ENCODE peak calls at places on chromosomes 6 and 20, in nine cellular contexts. One of them, this sample, is unnamed.

GRCh38 chr6:122717350-122717749 is 62.2 kb upstream of the FABP7 start:
- DNase-seq in spleen: no peak
- DNase-seq in naive thymus-derived CD4-positive, alpha-beta T cell: no peak
- DNase-seq in OCI-LY7: no peak
- DNase-seq in tibial artery: no peak
- DNase-seq in AG04450: no peak
- DNase-seq in neural progenitor cell: peak
- DNase-seq in choroid plexus epithelial cell: peak
- DNase-seq in A673: peak
- DNase-seq in this sample: peak

GRCh38 chr6:20589266-20589665 is 55.0 kb downstream of the CDKAL1 start:
- DNase-seq in spleen: no peak
- DNase-seq in naive thymus-derived CD4-positive, alpha-beta T cell: no peak
- DNase-seq in OCI-LY7: no peak
- DNase-seq in tibial artery: no peak
- DNase-seq in AG04450: no peak
- DNase-seq in neural progenitor cell: no peak
- DNase-seq in choroid plexus epithelial cell: peak
- DNase-seq in A673: peak
- DNase-seq in this sample: no peak

GRCh38 chr6:79040083-79040482 is 38.0 kb downstream of the PHIP start:
- DNase-seq in spleen: no peak
- DNase-seq in naive thymus-derived CD4-positive, alpha-beta T cell: no peak
- DNase-seq in OCI-LY7: no peak
- DNase-seq in tibial artery: no peak
- DNase-seq in AG04450: no peak
- DNase-seq in neural progenitor cell: no peak
- DNase-seq in choroid plexus epithelial cell: peak
- DNase-seq in A673: peak
- DNase-seq in this sample: no peak

GRCh38 chr20:62577447-62577846 is 64.9 kb upstream of the SLCO4A1 start:
- DNase-seq in spleen: no peak
- DNase-seq in naive thymus-derived CD4-positive, alpha-beta T cell: no peak
- DNase-seq in OCI-LY7: no peak
- DNase-seq in tibial artery: no peak
- DNase-seq in AG04450: no peak
- DNase-seq in neural progenitor cell: no peak
- DNase-seq in choroid plexus epithelial cell: no peak
- DNase-seq in A673: no peak
- DNase-seq in this sample: no peak

GRCh38 chr6:166950443-166950821 is 5.9 kb downstream of the RNASET2 start:
- DNase-seq in spleen: peak
- DNase-seq in naive thymus-derived CD4-positive, alpha-beta T cell: no peak
- DNase-seq in OCI-LY7: peak
- DNase-seq in tibial artery: no peak
- DNase-seq in AG04450: no peak
- DNase-seq in neural progenitor cell: no peak
- DNase-seq in choroid plexus epithelial cell: no peak
- DNase-seq in A673: no peak
- DNase-seq in this sample: no peak

GRCh38 chr6:51968265-51968664 is 119.1 kb downstream of the PKHD1 start:
- DNase-seq in spleen: no peak
- DNase-seq in naive thymus-derived CD4-positive, alpha-beta T cell: no peak
- DNase-seq in OCI-LY7: no peak
- DNase-seq in tibial artery: no peak
- DNase-seq in AG04450: no peak
- DNase-seq in neural progenitor cell: no peak
- DNase-seq in choroid plexus epithelial cell: no peak
- DNase-seq in A673: no peak
- DNase-seq in this sample: no peak

GRCh38 chr20:41524980-41525613 is 93.1 kb downstream of the CHD6 start:
- DNase-seq in spleen: no peak
- DNase-seq in naive thymus-derived CD4-positive, alpha-beta T cell: no peak
- DNase-seq in OCI-LY7: no peak
- DNase-seq in tibial artery: peak
- DNase-seq in AG04450: no peak
- DNase-seq in neural progenitor cell: peak
- DNase-seq in choroid plexus epithelial cell: peak
- DNase-seq in A673: peak
- DNase-seq in this sample: peak

GRCh38 chr6:6900566-6901204 is 207.1 kb upstream of the RREB1 start:
- DNase-seq in spleen: no peak
- DNase-seq in naive thymus-derived CD4-positive, alpha-beta T cell: no peak
- DNase-seq in OCI-LY7: no peak
- DNase-seq in tibial artery: no peak
- DNase-seq in AG04450: no peak
- DNase-seq in neural progenitor cell: no peak
- DNase-seq in choroid plexus epithelial cell: no peak
- DNase-seq in A673: no peak
- DNase-seq in this sample: no peak

GRCh38 chr6:105677671-105678475 is 275.0 kb upstream of the PREP start:
- DNase-seq in spleen: no peak
- DNase-seq in naive thymus-derived CD4-positive, alpha-beta T cell: no peak
- DNase-seq in OCI-LY7: no peak
- DNase-seq in tibial artery: no peak
- DNase-seq in AG04450: no peak
- DNase-seq in neural progenitor cell: no peak
- DNase-seq in choroid plexus epithelial cell: peak
- DNase-seq in A673: no peak
- DNase-seq in this sample: no peak

GRCh38 chr6:32941412-32941784 is 570 bp upstream of the HLA-DMB start:
- DNase-seq in spleen: no peak
- DNase-seq in naive thymus-derived CD4-positive, alpha-beta T cell: peak
- DNase-seq in OCI-LY7: peak
- DNase-seq in tibial artery: no peak
- DNase-seq in AG04450: no peak
- DNase-seq in neural progenitor cell: peak
- DNase-seq in choroid plexus epithelial cell: no peak
- DNase-seq in A673: peak
- DNase-seq in this sample: no peak
- H3K4me3 ChIP-seq in spleen: peak
- H3K4me3 ChIP-seq in naive thymus-derived CD4-positive, alpha-beta T cell: peak
- H3K4me3 ChIP-seq in OCI-LY7: peak
- H3K4me3 ChIP-seq in tibial artery: no peak
- H3K4me3 ChIP-seq in AG04450: no peak
- H3K4me3 ChIP-seq in neural progenitor cell: no peak
- H3K4me3 ChIP-seq in choroid plexus epithelial cell: no peak
- H3K4me3 ChIP-seq in A673: no peak
- H3K4me3 ChIP-seq in this sample: no peak

GRCh38 chr6:108655840-108656650 is 95.3 kb downstream of the FOXO3 start:
- DNase-seq in spleen: no peak
- DNase-seq in naive thymus-derived CD4-positive, alpha-beta T cell: no peak
- DNase-seq in OCI-LY7: no peak
- DNase-seq in tibial artery: peak
- DNase-seq in AG04450: peak
- DNase-seq in neural progenitor cell: no peak
- DNase-seq in choroid plexus epithelial cell: peak
- DNase-seq in A673: peak
- DNase-seq in this sample: no peak

GRCh38 chr6:108654465-108655106 is 93.9 kb downstream of the FOXO3 start:
- DNase-seq in spleen: no peak
- DNase-seq in naive thymus-derived CD4-positive, alpha-beta T cell: no peak
- DNase-seq in OCI-LY7: no peak
- DNase-seq in tibial artery: no peak
- DNase-seq in AG04450: no peak
- DNase-seq in neural progenitor cell: no peak
- DNase-seq in choroid plexus epithelial cell: peak
- DNase-seq in A673: no peak
- DNase-seq in this sample: no peak

GRCh38 chr6:108653864-108654402 is 93.2 kb downstream of the FOXO3 start:
- DNase-seq in spleen: no peak
- DNase-seq in naive thymus-derived CD4-positive, alpha-beta T cell: no peak
- DNase-seq in OCI-LY7: no peak
- DNase-seq in tibial artery: peak
- DNase-seq in AG04450: no peak
- DNase-seq in neural progenitor cell: no peak
- DNase-seq in choroid plexus epithelial cell: peak
- DNase-seq in A673: no peak
- DNase-seq in this sample: no peak

GRCh38 chr6:108658174-108658573 is 97.5 kb downstream of the FOXO3 start:
- DNase-seq in spleen: no peak
- DNase-seq in naive thymus-derived CD4-positive, alpha-beta T cell: no peak
- DNase-seq in OCI-LY7: no peak
- DNase-seq in tibial artery: no peak
- DNase-seq in AG04450: no peak
- DNase-seq in neural progenitor cell: no peak
- DNase-seq in choroid plexus epithelial cell: no peak
- DNase-seq in A673: no peak
- DNase-seq in this sample: no peak

DNA sequence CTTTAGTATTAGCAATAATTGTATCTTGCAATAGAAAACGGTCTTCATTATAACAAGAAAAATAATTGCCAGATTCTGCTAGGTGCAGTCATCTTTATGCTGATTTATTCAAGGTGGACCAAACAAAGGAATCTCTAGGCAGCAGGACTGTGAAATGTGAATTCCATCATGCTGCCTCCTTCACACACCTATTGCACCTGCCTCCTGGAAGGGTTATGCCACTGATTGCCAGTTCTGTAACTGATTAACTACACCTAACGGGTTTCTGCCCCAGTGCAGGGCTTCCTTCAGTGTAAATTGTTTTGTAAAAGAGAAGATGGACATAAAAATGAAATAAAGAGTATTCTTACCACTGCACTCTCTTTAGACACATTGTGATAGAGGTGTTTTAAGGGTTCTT is 96.1 kb downstream of the FOXO3 start:
- DNase-seq in spleen: no peak
- DNase-seq in naive thymus-derived CD4-positive, alpha-beta T cell: no peak
- DNase-seq in OCI-LY7: no peak
- DNase-seq in tibial artery: no peak
- DNase-seq in AG04450: no peak
- DNase-seq in neural progenitor cell: no peak
- DNase-seq in choroid plexus epithelial cell: no peak
- DNase-seq in A673: no peak
- DNase-seq in this sample: no peak
- H3K4me3 ChIP-seq in spleen: no peak
- H3K4me3 ChIP-seq in naive thymus-derived CD4-positive, alpha-beta T cell: no peak
- H3K4me3 ChIP-seq in OCI-LY7: no peak
- H3K4me3 ChIP-seq in tibial artery: peak
- H3K4me3 ChIP-seq in AG04450: peak
- H3K4me3 ChIP-seq in neural progenitor cell: no peak
- H3K4me3 ChIP-seq in choroid plexus epithelial cell: peak
- H3K4me3 ChIP-seq in A673: no peak
- H3K4me3 ChIP-seq in this sample: no peak

GRCh38 chr6:1394591-1395463 is 5.5 kb downstream of the FOXF2 start:
- DNase-seq in spleen: no peak
- DNase-seq in naive thymus-derived CD4-positive, alpha-beta T cell: no peak
- DNase-seq in OCI-LY7: no peak
- DNase-seq in tibial artery: no peak
- DNase-seq in AG04450: no peak
- DNase-seq in neural progenitor cell: peak
- DNase-seq in choroid plexus epithelial cell: no peak
- DNase-seq in A673: no peak
- DNase-seq in this sample: no peak

GRCh38 chr6:1393641-1394283 is 4.4 kb downstream of the FOXF2 start:
- DNase-seq in spleen: no peak
- DNase-seq in naive thymus-derived CD4-positive, alpha-beta T cell: no peak
- DNase-seq in OCI-LY7: no peak
- DNase-seq in tibial artery: no peak
- DNase-seq in AG04450: no peak
- DNase-seq in neural progenitor cell: peak
- DNase-seq in choroid plexus epithelial cell: no peak
- DNase-seq in A673: no peak
- DNase-seq in this sample: no peak

GRCh38 chr6:1390805-1391511 is 1.6 kb downstream of the FOXF2 start:
- DNase-seq in spleen: peak
- DNase-seq in naive thymus-derived CD4-positive, alpha-beta T cell: no peak
- DNase-seq in OCI-LY7: no peak
- DNase-seq in tibial artery: no peak
- DNase-seq in AG04450: no peak
- DNase-seq in neural progenitor cell: peak
- DNase-seq in choroid plexus epithelial cell: peak
- DNase-seq in A673: no peak
- DNase-seq in this sample: no peak

GRCh38 chr6:1391692-1392309 is 2.4 kb downstream of the FOXF2 start:
- DNase-seq in spleen: peak
- DNase-seq in naive thymus-derived CD4-positive, alpha-beta T cell: no peak
- DNase-seq in OCI-LY7: no peak
- DNase-seq in tibial artery: no peak
- DNase-seq in AG04450: no peak
- DNase-seq in neural progenitor cell: peak
- DNase-seq in choroid plexus epithelial cell: peak
- DNase-seq in A673: no peak
- DNase-seq in this sample: no peak

DNA sequence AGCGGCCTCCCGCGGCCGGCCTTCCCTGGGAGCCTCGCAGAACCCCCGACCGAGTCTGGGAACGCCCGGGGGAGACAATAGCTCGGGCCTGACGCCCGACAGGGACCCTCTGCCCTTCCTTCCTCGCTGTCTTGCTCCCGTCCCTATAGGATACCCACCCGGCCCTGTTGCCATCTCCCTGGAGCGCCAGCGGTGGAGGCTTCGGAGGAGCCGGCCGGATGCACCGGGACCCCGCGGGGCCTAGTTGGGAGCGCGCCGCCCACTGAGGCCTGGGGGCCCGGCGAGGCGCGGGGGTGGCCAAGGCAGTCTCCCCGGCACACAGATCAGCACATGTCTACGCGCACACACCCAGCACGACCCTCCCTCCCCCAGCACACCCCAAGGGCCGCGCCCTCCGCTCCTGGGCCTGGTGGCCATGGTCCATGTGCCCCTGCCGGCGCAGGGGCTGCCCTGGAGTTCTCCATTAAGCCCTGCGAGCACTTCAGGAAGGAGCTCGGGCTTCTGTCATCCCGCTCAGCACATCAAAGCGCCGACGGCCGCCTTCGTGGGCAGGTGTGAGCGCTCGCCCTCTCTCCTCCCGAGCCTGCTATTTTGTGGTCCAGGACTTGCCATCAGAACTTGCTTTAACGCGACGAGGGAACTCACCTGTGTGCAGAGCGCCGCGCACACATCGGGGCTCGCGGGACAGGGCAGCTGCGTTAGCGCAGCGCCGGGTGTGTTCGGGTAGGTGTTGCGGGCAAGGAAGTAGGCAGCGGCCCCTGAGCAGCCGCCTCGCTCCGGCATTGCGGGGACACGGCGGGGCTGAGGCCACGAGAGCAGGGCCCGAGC is 3.7 kb downstream of the FOXF2 start:
- DNase-seq in spleen: peak
- DNase-seq in naive thymus-derived CD4-positive, alpha-beta T cell: no peak
- DNase-seq in OCI-LY7: no peak
- DNase-seq in tibial artery: no peak
- DNase-seq in AG04450: no peak
- DNase-seq in neural progenitor cell: peak
- DNase-seq in choroid plexus epithelial cell: no peak
- DNase-seq in A673: no peak
- DNase-seq in this sample: no peak
- H3K4me3 ChIP-seq in spleen: peak
- H3K4me3 ChIP-seq in naive thymus-derived CD4-positive, alpha-beta T cell: no peak
- H3K4me3 ChIP-seq in OCI-LY7: no peak
- H3K4me3 ChIP-seq in tibial artery: peak
- H3K4me3 ChIP-seq in AG04450: peak
- H3K4me3 ChIP-seq in neural progenitor cell: peak
- H3K4me3 ChIP-seq in choroid plexus epithelial cell: peak
- H3K4me3 ChIP-seq in A673: no peak
- H3K4me3 ChIP-seq in this sample: no peak

DNA sequence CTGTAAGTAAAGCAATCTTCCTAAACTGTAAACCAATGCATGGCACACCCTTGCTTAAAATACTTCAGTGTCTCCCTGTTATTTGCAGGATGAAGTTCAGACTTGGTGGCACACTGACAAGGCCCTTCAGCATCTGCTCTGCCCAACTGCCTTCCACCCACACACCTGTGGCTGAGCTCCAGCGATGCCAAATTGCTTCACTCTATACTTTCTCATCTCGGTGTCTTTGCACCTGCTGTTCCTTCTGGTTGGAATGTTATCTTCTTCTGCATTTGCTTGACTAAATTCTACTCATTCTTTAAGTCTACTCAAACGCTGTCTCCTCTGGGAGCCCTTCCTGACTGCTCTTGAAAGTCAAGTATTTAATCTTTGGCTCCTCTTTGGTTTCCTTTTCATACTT is 100.1 kb upstream of the SUPT3H start:
- DNase-seq in spleen: no peak
- DNase-seq in naive thymus-derived CD4-positive, alpha-beta T cell: no peak
- DNase-seq in OCI-LY7: no peak
- DNase-seq in tibial artery: no peak
- DNase-seq in AG04450: no peak
- DNase-seq in neural progenitor cell: no peak
- DNase-seq in choroid plexus epithelial cell: no peak
- DNase-seq in A673: no peak
- DNase-seq in this sample: no peak
- H3K4me3 ChIP-seq in spleen: no peak
- H3K4me3 ChIP-seq in naive thymus-derived CD4-positive, alpha-beta T cell: no peak
- H3K4me3 ChIP-seq in OCI-LY7: no peak
- H3K4me3 ChIP-seq in tibial artery: no peak
- H3K4me3 ChIP-seq in AG04450: no peak
- H3K4me3 ChIP-seq in neural progenitor cell: no peak
- H3K4me3 ChIP-seq in choroid plexus epithelial cell: no peak
- H3K4me3 ChIP-seq in A673: no peak
- H3K4me3 ChIP-seq in this sample: no peak

This sample was measured in retinal pigment epithelial cell.